ENCODE peak calls at places on chromosomes 16 and 17, in five cellular contexts. E is left lung, R is tibial artery, I is transverse colon, T is osteoblast. P is an unnamed sample.
A peak's percentile ranks its signal among the peaks of the same experiment; 100 is the strongest.

GRCh38 chr17:27563532-27563931 is 67.5 kb upstream of the LGALS9 start:
- DNase-seq in E (no peak), R (no peak), I (no peak), T (no peak), P (no peak)

GRCh38 chr16:55542459-55543082 is 23.9 kb upstream of the CAPNS2 start:
- DNase-seq in E (no peak), R (no peak), I (no peak), T (no peak), P (no peak)

GRCh38 chr17:13024526-13025263 is 6.9 kb upstream of the ELAC2 start:
- DNase-seq in E (peak; percentile 93), R (no peak), I (peak; percentile 60), T (peak; percentile 91), P (no peak)

GRCh38 chr17:5667871-5668270 is 83.6 kb upstream of the NLRP1 start:
- DNase-seq in E (no peak), R (peak; percentile 24), I (no peak), T (no peak), P (no peak)

GRCh38 chr17:58630883-58631522 is 60.8 kb downstream of the TEX14 start:
- DNase-seq in E (no peak), R (no peak), I (peak; percentile 68), T (peak; percentile 63), P (peak; percentile 73)

GRCh38 chr17:35708951-35709350 is 22.5 kb upstream of the RASL10B start:
- DNase-seq in E (no peak), R (no peak), I (no peak), T (no peak), P (no peak)

GRCh38 chr17:72488542-72489272 is 367.9 kb downstream of the SOX9 start:
- DNase-seq in E (no peak), R (peak; percentile 12), I (no peak), T (no peak), P (no peak)

GRCh38 chr17:17950806-17951205 is 21.4 kb downstream of the TOM1L2 start:
- DNase-seq in E (no peak), R (no peak), I (no peak), T (no peak), P (no peak)

GRCh38 chr16:18799500-18799899 is 1.8 kb downstream of the ARL6IP1 start:
- DNase-seq in E (no peak), R (no peak), I (no peak), T (no peak), P (no peak)

GRCh38 chr16:85914423-85914794 is 15.4 kb downstream of the IRF8 start:
- DNase-seq in E (no peak), R (no peak), I (no peak), T (no peak), P (no peak)

GRCh38 chr17:19338031-19338990 is 24.2 kb downstream of the B9D1 start:
- DNase-seq in E (peak; percentile 87), R (no peak), I (peak; percentile 73), T (peak; percentile 95), P (no peak)

GRCh38 chr16:27840311-27841060 is 223.0 kb downstream of the GSG1L start:
- DNase-seq in E (no peak), R (peak; percentile 35), I (no peak), T (no peak), P (no peak)

GRCh38 chr17:52242268-52242667 is 83.8 kb upstream of the CA10 start:
- DNase-seq in E (no peak), R (no peak), I (no peak), T (no peak), P (no peak)

GRCh38 chr16:11386791-11387546 is 41.7 kb downstream of the RMI2 start:
- DNase-seq in E (peak; percentile 88), R (peak; percentile 69), I (no peak), T (peak; percentile 98), P (no peak)

GRCh38 chr17:77393274-77393600 is 252.5 kb downstream of the SEC14L1 start:
- DNase-seq in E (no peak), R (no peak), I (no peak), T (no peak), P (no peak)

GRCh38 chr16:51762081-51762995 is 611.3 kb upstream of the SALL1 start:
- DNase-seq in E (peak; percentile 91), R (peak; percentile 72), I (peak; percentile 61), T (peak; percentile 75), P (peak; percentile 62)

GRCh38 chr17:65088621-65089385 is 32.3 kb upstream of the GNA13 start:
- DNase-seq in E (no peak), R (peak; percentile 9), I (no peak), T (no peak), P (no peak)

GRCh38 chr17:40963838-40964237 is 2.9 kb downstream of the KRT39 start:
- DNase-seq in E (no peak), R (no peak), I (no peak), T (no peak), P (no peak)

GRCh38 chr16:46731691-46732555 is 16.2 kb downstream of the MYLK3 start:
- DNase-seq in E (no peak), R (no peak), I (no peak), T (no peak), P (no peak)

GRCh38 chr17:17512866-17513265 is 16.7 kb upstream of the RASD1 start:
- DNase-seq in E (peak; percentile 39), R (no peak), I (no peak), T (peak; percentile 29), P (no peak)

GRCh38 chr16:3214904-3215600 is 19.9 kb downstream of the ZNF200 start:
- DNase-seq in E (no peak), R (no peak), I (no peak), T (peak; percentile 34), P (no peak)

GRCh38 chr16:88194397-88195020 is 188.2 kb upstream of the ZNF469 start:
- DNase-seq in E (no peak), R (no peak), I (peak; percentile 36), T (no peak), P (no peak)

GRCh38 chr17:10210151-10210574 is 11.8 kb upstream of the GAS7 start:
- DNase-seq in E (no peak), R (peak; percentile 39), I (peak; percentile 25), T (no peak), P (no peak)

GRCh38 chr17:57916925-57917858 is 38.0 kb downstream of the CUEDC1 start:
- DNase-seq in E (no peak), R (no peak), I (no peak), T (peak; percentile 18), P (no peak)

GRCh38 chr16:10969615-10970014 is 25.3 kb downstream of the CLEC16A start:
- DNase-seq in E (no peak), R (no peak), I (no peak), T (no peak), P (no peak)

GRCh38 chr16:4053663-4054479 is 62.4 kb downstream of the ADCY9 start:
- DNase-seq in E (no peak), R (peak; percentile 94), I (peak; percentile 49), T (peak; percentile 80), P (no peak)

GRCh38 chr16:9695152-9695551 is 487.1 kb downstream of the GRIN2A start:
- DNase-seq in E (no peak), R (no peak), I (no peak), T (no peak), P (no peak)
- TF ChIP-seq CTCF in E (no peak), R (no peak), I (no peak), T (no peak), P (no peak)

GRCh38 chr17:42563543-42563942 is 1.6 kb downstream of the COASY start:
- DNase-seq in E (no peak), R (no peak), I (peak; percentile 40), T (no peak), P (no peak)
- H3K4me3 ChIP-seq in E (no peak overlapping the region), R (peak overlapping the region; percentile 90), I (no peak overlapping the region), T (peak overlapping the region; percentile 93), P (no peak overlapping the region)

GRCh38 chr17:75684249-75684648 is 17.1 kb downstream of the SAP30BP start:
- DNase-seq in E (no peak), R (no peak), I (no peak), T (no peak), P (no peak)
- H3K9me3 ChIP-seq in E (no peaks in the 10 kb centered on the region), R (no peaks in the 10 kb centered on the region), I (no peaks in the 10 kb centered on the region), T (no peaks in the 10 kb centered on the region), P (no peaks in the 10 kb centered on the region)

DNA sequence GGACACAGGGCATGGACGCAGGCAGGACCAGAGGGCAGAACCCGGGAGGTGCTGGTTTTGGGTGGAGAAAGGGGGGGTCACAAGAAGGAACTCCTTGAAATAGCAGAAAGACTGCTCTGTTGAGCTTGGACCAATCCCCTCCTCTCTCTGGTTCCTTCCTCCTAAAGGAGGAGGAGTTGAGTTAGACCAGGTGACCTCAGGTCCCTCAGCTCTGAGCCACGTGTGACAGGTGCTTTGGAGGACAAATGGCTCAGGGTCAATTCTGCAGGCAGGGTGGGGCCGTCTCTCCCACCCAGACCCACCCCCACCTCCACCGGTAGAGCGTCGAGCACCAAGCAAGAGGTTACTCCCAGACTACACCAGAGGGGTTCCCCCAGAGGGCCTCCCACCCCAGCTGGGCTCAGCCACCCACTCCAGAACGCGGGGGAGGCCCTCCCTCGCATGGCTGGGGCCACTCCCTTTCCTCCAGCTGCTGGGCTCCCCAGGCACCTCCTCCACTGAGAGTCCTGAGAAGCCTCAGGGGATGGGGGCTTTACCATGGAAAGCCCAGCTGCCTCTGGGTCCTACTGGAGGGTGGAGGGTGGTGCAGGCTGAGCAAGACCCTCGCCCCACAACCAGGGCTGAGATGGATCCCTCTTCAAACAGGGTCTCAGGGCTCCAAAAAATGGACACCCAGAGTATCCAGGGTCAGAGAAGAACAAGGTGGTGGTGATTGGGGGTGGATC is 7.7 kb downstream of the MYO1C start:
- DNase-seq in E (peak; percentile 85), R (peak; percentile 84), I (peak; percentile 79), T (peak; percentile 96), P (no peak)
- TF ChIP-seq CTCF in E (peak; percentile 9), R (no peak), I (no peak), T (no peak), P (no peak)

DNA sequence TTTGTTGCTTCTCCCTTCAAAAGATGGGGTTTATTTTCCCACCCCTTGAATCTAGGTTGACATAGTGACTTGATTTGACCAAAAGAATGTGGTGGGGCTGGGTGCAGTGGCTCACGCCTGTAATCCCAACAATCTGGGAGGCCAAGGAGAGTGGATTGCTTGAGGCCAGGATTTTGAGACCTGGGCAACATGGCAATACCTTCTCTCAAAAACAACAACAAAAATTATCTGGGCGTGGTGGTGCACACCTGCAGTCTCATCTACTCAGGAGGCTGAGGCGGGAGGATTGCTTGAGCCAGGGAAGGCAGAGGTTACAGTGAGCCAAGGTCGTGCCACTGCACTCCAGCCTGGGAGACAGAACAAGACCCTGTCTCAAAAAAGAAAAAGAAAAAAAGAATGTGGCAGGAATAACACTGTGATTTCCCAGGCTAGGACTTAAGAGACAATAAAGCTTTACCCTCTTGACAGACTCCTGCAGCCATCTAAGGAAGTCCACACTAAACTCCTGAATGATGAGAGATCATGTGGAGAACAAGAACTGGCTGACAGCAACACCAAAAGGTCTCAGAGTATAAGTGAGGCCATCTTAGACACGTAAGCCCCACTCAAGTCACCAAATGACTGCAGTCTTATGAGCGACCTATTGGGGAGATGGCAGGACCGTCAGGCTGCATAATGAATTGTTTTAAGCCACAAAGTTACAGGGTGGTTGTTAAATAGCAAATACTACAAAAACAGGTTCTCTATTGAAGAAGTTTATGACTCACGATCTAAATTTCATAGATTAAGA is 37.0 kb downstream of the FBXL20 start:
- DNase-seq in E (no peak), R (no peak), I (no peak), T (peak; percentile 31), P (no peak)
- H3K4me3 ChIP-seq in E (no peak overlapping the region), R (no peak overlapping the region), I (no peak overlapping the region), T (no peak overlapping the region), P (no peak overlapping the region)